ENCODE peak calls at places on chromosomes 2 and 18, in six cellular contexts. W is foreskin fibroblast; S is GM04504; V is effector memory CD8-positive, alpha-beta T cell; A is cerebellar cortex; B is progenitor cell of endocrine pancreas. D is an unnamed sample.

GRCh38 chr2:65818873-65819451 is 386.6 kb upstream of the SPRED2 start:
- DNase-seq in W (no peak), S (no peak), V (no peak), A (no peak), B (no peak), D (no peak)

GRCh38 chr2:18987592-18988073 is 370.8 kb downstream of the OSR1 start:
- DNase-seq in W (peak), S (peak), V (no peak), A (peak), B (no peak), D (peak)

GRCh38 chr2:65789923-65790675 is 357.7 kb upstream of the SPRED2 start:
- DNase-seq in W (no peak), S (no peak), V (no peak), A (no peak), B (no peak), D (no peak)

GRCh38 chr2:177334940-177335543 is 57.5 kb upstream of the AGPS start:
- DNase-seq in W (peak), S (peak), V (peak), A (peak), B (no peak), D (no peak)

GRCh38 chr2:1997976-1998375 is 253.7 kb upstream of the PXDN start:
- DNase-seq in W (no peak), S (no peak), V (no peak), A (no peak), B (no peak), D (no peak)

GRCh38 chr2:15599994-15600393 is 8.3 kb downstream of the DDX1 start:
- DNase-seq in W (no peak), S (no peak), V (no peak), A (no peak), B (no peak), D (no peak)

GRCh38 chr2:177169810-177170514 is 42.6 kb upstream of the HNRNPA3 start:
- DNase-seq in W (no peak), S (no peak), V (no peak), A (no peak), B (no peak), D (no peak)

GRCh38 chr18:28075501-28075900 is 101.4 kb downstream of the CDH2 start:
- DNase-seq in W (no peak), S (no peak), V (no peak), A (no peak), B (no peak), D (no peak)

GRCh38 chr2:60836491-60836890 is 44.9 kb upstream of the REL start:
- DNase-seq in W (no peak), S (no peak), V (no peak), A (no peak), B (no peak), D (no peak)

GRCh38 chr2:46480562-46480961 is 1.2 kb downstream of the TMEM247 start:
- DNase-seq in W (no peak), S (no peak), V (no peak), A (no peak), B (no peak), D (no peak)

GRCh38 chr2:229930656-229931055 is 8.4 kb downstream of the FBXO36 start:
- DNase-seq in W (no peak), S (no peak), V (no peak), A (no peak), B (no peak), D (no peak)

GRCh38 chr2:155250800-155251199 is 552.3 kb downstream of the KCNJ3 start:
- DNase-seq in W (no peak), S (no peak), V (no peak), A (peak), B (no peak), D (no peak)

GRCh38 chr18:10453261-10453884 is 1.1 kb upstream of the APCDD1 start:
- DNase-seq in W (no peak), S (no peak), V (no peak), A (no peak), B (no peak), D (no peak)

GRCh38 chr2:238523158-238524110 is 96.7 kb downstream of the ASB1 start:
- DNase-seq in W (peak), S (peak), V (no peak), A (no peak), B (no peak), D (peak)

GRCh38 chr2:74567862-74568261 is 13.3 kb downstream of the DOK1 start:
- DNase-seq in W (peak), S (peak), V (no peak), A (no peak), B (no peak), D (no peak)